ENCODE peak calls at places on chromosomes 4 and X, in ten cellular contexts. One of them, this sample, is unnamed.

GRCh38 chr4:147345662-147346061 is 135.2 kb upstream of the EDNRA start:
- DNase-seq in fibroblast of mammary gland: no peak
- DNase-seq in mammary epithelial cell: peak; percentile 38
- DNase-seq in kidney epithelial cell: no peak
- DNase-seq in heart right ventricle: no peak
- DNase-seq in ascending aorta: no peak
- DNase-seq in epithelial cell of proximal tubule: no peak
- DNase-seq in fibroblast of lung: no peak
- DNase-seq in A549: no peak
- DNase-seq in WERI-Rb-1: no peak
- DNase-seq in this sample: no peak

GRCh38 chr4:6892190-6892908 is 17.3 kb upstream of the TBC1D14 start:
- DNase-seq in heart right ventricle: peak; percentile 51
- DNase-seq in mammary epithelial cell: no peak
- DNase-seq in ascending aorta: peak; percentile 70
- DNase-seq in epithelial cell of proximal tubule: no peak
- DNase-seq in fibroblast of lung: peak; percentile 73
- DNase-seq in WERI-Rb-1: peak; percentile 79
- DNase-seq in A549: peak; percentile 86
- DNase-seq in fibroblast of mammary gland: peak; percentile 72
- DNase-seq in kidney epithelial cell: no peak
- DNase-seq in this sample: peak; percentile 57

GRCh38 chrX:150162141-150162540 is 201.0 kb upstream of the MAMLD1 start:
- DNase-seq in kidney epithelial cell: no peak
- DNase-seq in heart right ventricle: no peak
- DNase-seq in epithelial cell of proximal tubule: no peak
- DNase-seq in fibroblast of mammary gland: peak; percentile 31
- DNase-seq in ascending aorta: no peak
- DNase-seq in mammary epithelial cell: peak; percentile 32
- DNase-seq in A549: peak; percentile 11
- DNase-seq in WERI-Rb-1: no peak
- DNase-seq in fibroblast of lung: peak; percentile 30
- DNase-seq in this sample: no peak

GRCh38 chr4:85142451-85142850 is 176.0 kb upstream of the WDFY3 start:
- DNase-seq in kidney epithelial cell: no peak
- DNase-seq in heart right ventricle: no peak
- DNase-seq in ascending aorta: no peak
- DNase-seq in A549: no peak
- DNase-seq in WERI-Rb-1: no peak
- DNase-seq in mammary epithelial cell: no peak
- DNase-seq in epithelial cell of proximal tubule: no peak
- DNase-seq in fibroblast of mammary gland: no peak
- DNase-seq in fibroblast of lung: no peak
- DNase-seq in this sample: no peak

GRCh38 chr4:182729527-182729926 is 187.7 kb downstream of the DCTD start:
- DNase-seq in mammary epithelial cell: no peak
- DNase-seq in WERI-Rb-1: no peak
- DNase-seq in ascending aorta: no peak
- DNase-seq in A549: no peak
- DNase-seq in heart right ventricle: no peak
- DNase-seq in fibroblast of lung: no peak
- DNase-seq in epithelial cell of proximal tubule: no peak
- DNase-seq in fibroblast of mammary gland: no peak
- DNase-seq in kidney epithelial cell: no peak
- DNase-seq in this sample: no peak

GRCh38 chrX:114097866-114098265 is 486.0 kb upstream of the HTR2C start:
- DNase-seq in ascending aorta: no peak
- DNase-seq in WERI-Rb-1: no peak
- DNase-seq in fibroblast of lung: no peak
- DNase-seq in mammary epithelial cell: no peak
- DNase-seq in epithelial cell of proximal tubule: no peak
- DNase-seq in A549: no peak
- DNase-seq in fibroblast of mammary gland: no peak
- DNase-seq in heart right ventricle: no peak
- DNase-seq in kidney epithelial cell: no peak
- DNase-seq in this sample: no peak

GRCh38 chr4:107283587-107284559 is 247.8 kb upstream of the DKK2 start:
- DNase-seq in WERI-Rb-1: no peak
- DNase-seq in A549: peak; percentile 2
- DNase-seq in ascending aorta: no peak
- DNase-seq in fibroblast of mammary gland: peak; percentile 97
- DNase-seq in fibroblast of lung: peak; percentile 97
- DNase-seq in heart right ventricle: no peak
- DNase-seq in epithelial cell of proximal tubule: peak; percentile 67
- DNase-seq in mammary epithelial cell: peak; percentile 88
- DNase-seq in kidney epithelial cell: peak; percentile 87
- DNase-seq in this sample: peak; percentile 91

GRCh38 chr4:189121336-189121735 is 819.3 kb upstream of the FRG1 start:
- DNase-seq in mammary epithelial cell: no peak
- DNase-seq in A549: no peak
- DNase-seq in WERI-Rb-1: no peak
- DNase-seq in epithelial cell of proximal tubule: no peak
- DNase-seq in kidney epithelial cell: no peak
- DNase-seq in fibroblast of lung: no peak
- DNase-seq in heart right ventricle: no peak
- DNase-seq in fibroblast of mammary gland: no peak
- DNase-seq in ascending aorta: no peak
- DNase-seq in this sample: no peak

DNA sequence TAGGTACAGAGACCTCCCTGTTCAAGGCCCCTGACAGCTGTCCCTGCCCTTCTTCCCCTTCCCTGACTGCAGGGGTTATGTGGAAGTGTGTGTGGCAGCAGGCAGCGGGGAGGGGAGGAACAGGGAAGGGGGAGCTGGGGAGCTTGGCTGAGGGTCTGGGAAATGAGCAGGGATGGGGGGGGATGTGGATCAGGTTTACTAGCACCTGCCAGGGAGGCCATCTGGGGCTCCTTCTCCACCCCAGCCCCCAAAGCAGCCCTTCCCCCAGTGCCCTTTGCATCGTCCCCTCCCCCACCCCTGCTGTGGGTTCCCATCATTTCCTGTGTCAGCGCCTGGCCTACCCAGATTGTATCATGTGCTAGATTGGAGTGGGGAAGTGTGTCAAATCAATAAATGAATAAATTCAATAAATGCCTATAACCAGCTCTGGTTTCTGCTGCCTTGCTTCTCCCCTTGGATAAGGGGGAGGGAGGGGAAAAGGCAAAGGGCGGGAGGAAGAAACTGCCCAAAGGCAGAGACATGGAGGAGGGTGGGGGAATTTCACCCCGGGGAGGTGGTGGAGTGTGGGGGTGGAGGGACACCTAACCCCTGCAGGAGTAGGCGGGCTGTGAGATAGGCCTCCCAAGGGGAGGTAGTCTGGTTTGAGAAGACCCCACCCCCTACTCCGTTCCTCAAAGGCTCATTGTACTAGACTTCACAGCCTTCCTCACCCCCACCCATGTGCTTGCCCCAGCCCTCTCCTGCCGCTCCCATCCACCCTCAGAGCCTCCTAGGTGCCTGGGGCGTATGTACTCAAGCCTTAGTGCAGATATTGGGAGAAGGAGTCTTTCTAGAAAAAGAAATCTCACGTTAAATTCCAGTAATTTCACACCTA is 3.2 kb downstream of the CXorf65 start:
- DNase-seq in A549: no peak
- DNase-seq in mammary epithelial cell: no peak
- DNase-seq in fibroblast of lung: no peak
- DNase-seq in fibroblast of mammary gland: no peak
- DNase-seq in WERI-Rb-1: peak; percentile 75
- DNase-seq in kidney epithelial cell: no peak
- DNase-seq in epithelial cell of proximal tubule: no peak
- DNase-seq in heart right ventricle: no peak
- DNase-seq in ascending aorta: no peak
- DNase-seq in this sample: no peak
- H3K4me3 ChIP-seq in A549: no peak overlapping the region
- H3K4me3 ChIP-seq in mammary epithelial cell: no peak overlapping the region
- H3K4me3 ChIP-seq in fibroblast of lung: no peak overlapping the region
- H3K4me3 ChIP-seq in fibroblast of mammary gland: no peak overlapping the region
- H3K4me3 ChIP-seq in WERI-Rb-1: no peak overlapping the region
- H3K4me3 ChIP-seq in kidney epithelial cell: no peak overlapping the region
- H3K4me3 ChIP-seq in epithelial cell of proximal tubule: no peak overlapping the region
- H3K4me3 ChIP-seq in heart right ventricle: peak overlapping the region; percentile 22
- H3K4me3 ChIP-seq in ascending aorta: no peak overlapping the region
- H3K4me3 ChIP-seq in this sample: no peak overlapping the region

GRCh38 chr4:173009129-173009823 is 159.3 kb upstream of the GALNT7 start:
- DNase-seq in WERI-Rb-1: no peak
- DNase-seq in ascending aorta: no peak
- DNase-seq in fibroblast of mammary gland: peak; percentile 49
- DNase-seq in epithelial cell of proximal tubule: no peak
- DNase-seq in A549: no peak
- DNase-seq in heart right ventricle: no peak
- DNase-seq in kidney epithelial cell: no peak
- DNase-seq in mammary epithelial cell: no peak
- DNase-seq in fibroblast of lung: peak; percentile 39
- DNase-seq in this sample: no peak

GRCh38 chr4:173014113-173014558 is 154.5 kb upstream of the GALNT7 start:
- DNase-seq in WERI-Rb-1: peak; percentile 59
- DNase-seq in fibroblast of lung: peak; percentile 85
- DNase-seq in heart right ventricle: peak; percentile 13
- DNase-seq in epithelial cell of proximal tubule: no peak
- DNase-seq in mammary epithelial cell: peak; percentile 68
- DNase-seq in A549: peak; percentile 70
- DNase-seq in fibroblast of mammary gland: peak; percentile 83
- DNase-seq in kidney epithelial cell: no peak
- DNase-seq in ascending aorta: no peak
- DNase-seq in this sample: peak; percentile 65

GRCh38 chr4:173012608-173013007 is 156.0 kb upstream of the GALNT7 start:
- DNase-seq in ascending aorta: no peak
- DNase-seq in fibroblast of mammary gland: no peak
- DNase-seq in heart right ventricle: no peak
- DNase-seq in fibroblast of lung: no peak
- DNase-seq in kidney epithelial cell: no peak
- DNase-seq in WERI-Rb-1: no peak
- DNase-seq in A549: no peak
- DNase-seq in epithelial cell of proximal tubule: no peak
- DNase-seq in mammary epithelial cell: no peak
- DNase-seq in this sample: no peak

GRCh38 chr4:173014836-173015235 is 153.8 kb upstream of the GALNT7 start:
- DNase-seq in A549: no peak
- DNase-seq in fibroblast of mammary gland: no peak
- DNase-seq in heart right ventricle: no peak
- DNase-seq in mammary epithelial cell: no peak
- DNase-seq in ascending aorta: no peak
- DNase-seq in WERI-Rb-1: no peak
- DNase-seq in epithelial cell of proximal tubule: no peak
- DNase-seq in fibroblast of lung: no peak
- DNase-seq in kidney epithelial cell: no peak
- DNase-seq in this sample: no peak

GRCh38 chr4:173013232-173013932 is 155.2 kb upstream of the GALNT7 start:
- DNase-seq in A549: peak; percentile 27
- DNase-seq in fibroblast of mammary gland: peak; percentile 52
- DNase-seq in WERI-Rb-1: peak; percentile 62
- DNase-seq in fibroblast of lung: peak; percentile 22
- DNase-seq in mammary epithelial cell: no peak
- DNase-seq in heart right ventricle: peak; percentile 38
- DNase-seq in kidney epithelial cell: no peak
- DNase-seq in epithelial cell of proximal tubule: no peak
- DNase-seq in ascending aorta: peak; percentile 72
- DNase-seq in this sample: peak; percentile 60
- TF ChIP-seq CTCF in A549: peak; percentile 70
- TF ChIP-seq CTCF in fibroblast of mammary gland: peak; percentile 70
- TF ChIP-seq CTCF in WERI-Rb-1: peak; percentile 48
- TF ChIP-seq CTCF in fibroblast of lung: peak; percentile 51
- TF ChIP-seq CTCF in mammary epithelial cell: peak; percentile 65
- TF ChIP-seq CTCF in heart right ventricle: peak; percentile 76
- TF ChIP-seq CTCF in kidney epithelial cell: peak; percentile 62
- TF ChIP-seq CTCF in epithelial cell of proximal tubule: peak; percentile 64
- TF ChIP-seq CTCF in ascending aorta: peak; percentile 85
- TF ChIP-seq CTCF in this sample: peak; percentile 70

GRCh38 chr4:26238782-26239647 is 81.8 kb upstream of the RBPJ start:
- DNase-seq in mammary epithelial cell: no peak
- DNase-seq in fibroblast of lung: peak; percentile 72
- DNase-seq in A549: no peak
- DNase-seq in heart right ventricle: peak; percentile 16
- DNase-seq in epithelial cell of proximal tubule: no peak
- DNase-seq in kidney epithelial cell: no peak
- DNase-seq in ascending aorta: no peak
- DNase-seq in fibroblast of mammary gland: peak; percentile 46
- DNase-seq in WERI-Rb-1: peak; percentile 98
- DNase-seq in this sample: peak; percentile 42
- H3K4me3 ChIP-seq in mammary epithelial cell: no peak overlapping the region
- H3K4me3 ChIP-seq in fibroblast of lung: no peak overlapping the region
- H3K4me3 ChIP-seq in A549: no peak overlapping the region
- H3K4me3 ChIP-seq in heart right ventricle: no peak overlapping the region
- H3K4me3 ChIP-seq in epithelial cell of proximal tubule: no peak overlapping the region
- H3K4me3 ChIP-seq in kidney epithelial cell: no peak overlapping the region
- H3K4me3 ChIP-seq in ascending aorta: no peak overlapping the region
- H3K4me3 ChIP-seq in fibroblast of mammary gland: no peak overlapping the region
- H3K4me3 ChIP-seq in WERI-Rb-1: peak overlapping the region; percentile 39
- H3K4me3 ChIP-seq in this sample: no peak overlapping the region

GRCh38 chr4:186234367-186234766 is 7.1 kb downstream of the KLKB1 start:
- DNase-seq in fibroblast of mammary gland: no peak
- DNase-seq in heart right ventricle: no peak
- DNase-seq in epithelial cell of proximal tubule: no peak
- DNase-seq in fibroblast of lung: no peak
- DNase-seq in ascending aorta: no peak
- DNase-seq in WERI-Rb-1: no peak
- DNase-seq in A549: no peak
- DNase-seq in kidney epithelial cell: no peak
- DNase-seq in mammary epithelial cell: no peak
- DNase-seq in this sample: no peak

GRCh38 chr4:186240452-186240847 is 13.1 kb downstream of the KLKB1 start:
- DNase-seq in ascending aorta: no peak
- DNase-seq in mammary epithelial cell: no peak
- DNase-seq in kidney epithelial cell: no peak
- DNase-seq in WERI-Rb-1: no peak
- DNase-seq in A549: no peak
- DNase-seq in fibroblast of mammary gland: no peak
- DNase-seq in fibroblast of lung: no peak
- DNase-seq in heart right ventricle: no peak
- DNase-seq in epithelial cell of proximal tubule: no peak
- DNase-seq in this sample: no peak

GRCh38 chr4:186241616-186242015 is 14.3 kb downstream of the KLKB1 start:
- DNase-seq in ascending aorta: no peak
- DNase-seq in A549: no peak
- DNase-seq in kidney epithelial cell: no peak
- DNase-seq in fibroblast of mammary gland: no peak
- DNase-seq in epithelial cell of proximal tubule: no peak
- DNase-seq in heart right ventricle: no peak
- DNase-seq in mammary epithelial cell: no peak
- DNase-seq in fibroblast of lung: no peak
- DNase-seq in WERI-Rb-1: no peak
- DNase-seq in this sample: no peak

GRCh38 chr4:186240848-186241491 is 13.7 kb downstream of the KLKB1 start:
- DNase-seq in epithelial cell of proximal tubule: no peak
- DNase-seq in heart right ventricle: no peak
- DNase-seq in WERI-Rb-1: no peak
- DNase-seq in ascending aorta: no peak
- DNase-seq in mammary epithelial cell: no peak
- DNase-seq in fibroblast of lung: no peak
- DNase-seq in fibroblast of mammary gland: no peak
- DNase-seq in kidney epithelial cell: no peak
- DNase-seq in A549: no peak
- DNase-seq in this sample: no peak

DNA sequence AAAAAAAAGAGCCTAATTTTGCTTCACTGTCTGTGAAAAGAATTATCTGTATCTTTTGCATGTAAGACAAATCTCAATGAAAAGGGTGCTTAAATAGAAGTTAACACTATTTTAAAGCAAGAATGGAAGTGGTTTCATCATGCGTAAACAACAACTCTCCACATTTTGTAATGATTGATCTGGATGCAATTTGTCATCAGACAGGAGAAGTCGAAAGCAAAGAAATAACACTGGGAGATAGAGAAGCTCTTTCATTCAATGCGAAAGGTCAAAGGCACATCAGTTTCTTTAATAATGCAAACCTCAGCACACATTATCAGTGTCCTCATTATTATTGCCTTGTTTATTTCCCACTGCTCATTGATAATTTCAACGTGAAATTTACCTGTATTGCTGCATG is 8.8 kb downstream of the KLKB1 start:
- DNase-seq in fibroblast of mammary gland: no peak
- DNase-seq in ascending aorta: no peak
- DNase-seq in heart right ventricle: no peak
- DNase-seq in A549: no peak
- DNase-seq in kidney epithelial cell: no peak
- DNase-seq in epithelial cell of proximal tubule: no peak
- DNase-seq in mammary epithelial cell: no peak
- DNase-seq in fibroblast of lung: no peak
- DNase-seq in WERI-Rb-1: no peak
- DNase-seq in this sample: no peak
- TF ChIP-seq CTCF in fibroblast of mammary gland: no peak
- TF ChIP-seq CTCF in ascending aorta: no peak
- TF ChIP-seq CTCF in heart right ventricle: no peak
- TF ChIP-seq CTCF in A549: no peak
- TF ChIP-seq CTCF in kidney epithelial cell: no peak
- TF ChIP-seq CTCF in epithelial cell of proximal tubule: no peak
- TF ChIP-seq CTCF in mammary epithelial cell: no peak
- TF ChIP-seq CTCF in fibroblast of lung: no peak
- TF ChIP-seq CTCF in WERI-Rb-1: no peak
- TF ChIP-seq CTCF in this sample: no peak